ENCODE peak calls at places on chromosomes 11 and 22, in five cellular contexts. B is BE2C, T is cardiac muscle cell, H is choroid plexus epithelial cell, R is adrenal gland. M is an unnamed sample.

GRCh38 chr11:123525072-123525471 is 95.0 kb downstream of the GRAMD1B start:
- DNase-seq in B (peak; percentile 28), T (no peak), H (no peak), R (no peak), M (no peak)

GRCh38 chr11:13051257-13051656 is 42.1 kb downstream of the RASSF10 start:
- DNase-seq in B (no peak), T (no peak), H (no peak), R (no peak), M (no peak)

GRCh38 chr11:10351768-10352641 is 47.1 kb downstream of the ADM start:
- DNase-seq in B (peak; percentile 20), T (peak; percentile 89), H (peak; percentile 92), R (peak; percentile 36), M (no peak)

GRCh38 chr11:119891392-119891791 is 162.4 kb upstream of the NECTIN1 start:
- DNase-seq in B (peak; percentile 74), T (no peak), H (no peak), R (no peak), M (no peak)

GRCh38 chr11:96744697-96745096 is 354.9 kb downstream of the JRKL start:
- DNase-seq in B (no peak), T (peak; percentile 8), H (peak; percentile 7), R (no peak), M (no peak)

GRCh38 chr22:46321387-46321775 is 14.1 kb upstream of the TRMU start:
- DNase-seq in B (no peak), T (no peak), H (no peak), R (no peak), M (no peak)

GRCh38 chr22:44269757-44270555 is 42.8 kb downstream of the SHISAL1 start:
- DNase-seq in B (no peak), T (no peak), H (no peak), R (peak; percentile 80), M (no peak)

GRCh38 chr11:3984896-3985295 is 109.7 kb upstream of the RRM1 start:
- DNase-seq in B (no peak), T (peak; percentile 52), H (peak; percentile 61), R (no peak), M (peak; percentile 31)

GRCh38 chr11:128919192-128919591 is 23.5 kb downstream of the TP53AIP1 start:
- DNase-seq in B (no peak), T (no peak), H (no peak), R (no peak), M (peak; percentile 23)

GRCh38 chr11:69636512-69636866 is 4.5 kb upstream of the CCND1 start:
- DNase-seq in B (no peak), T (peak; percentile 98), H (peak; percentile 96), R (peak; percentile 81), M (no peak)

GRCh38 chr11:125343732-125344131 is 152.3 kb downstream of the FEZ1 start:
- DNase-seq in B (no peak), T (peak; percentile 51), H (peak; percentile 73), R (no peak), M (no peak)

GRCh38 chr11:122804796-122805195 is 33.5 kb upstream of the CRTAM start:
- DNase-seq in B (no peak), T (no peak), H (no peak), R (no peak), M (peak; percentile 21)

GRCh38 chr11:118194835-118195627 is 18.6 kb upstream of the SCN2B start:
- DNase-seq in B (no peak), T (peak; percentile 84), H (peak; percentile 66), R (peak; percentile 51), M (no peak)

GRCh38 chr11:19723572-19724342 is 11.1 kb downstream of the NAV2 start:
- DNase-seq in B (peak; percentile 46), T (peak; percentile 21), H (peak; percentile 57), R (peak; percentile 29), M (no peak)

GRCh38 chr11:70364745-70365535 is 33.4 kb upstream of the CTTN start:
- DNase-seq in B (no peak), T (no peak), H (peak; percentile 20), R (no peak), M (no peak)

GRCh38 chr11:115462004-115462541 is 42.1 kb downstream of the CADM1 start:
- DNase-seq in B (no peak), T (no peak), H (no peak), R (peak; percentile 4), M (no peak)

GRCh38 chr11:33476945-33477584 is 219.9 kb downstream of the HIPK3 start:
- DNase-seq in B (no peak), T (peak; percentile 46), H (peak; percentile 62), R (no peak), M (no peak)

GRCh38 chr11:78281511-78281910 is 92.8 kb downstream of the USP35 start:
- DNase-seq in B (no peak), T (peak; percentile 29), H (no peak), R (no peak), M (no peak)

GRCh38 chr11:117010808-117011540 is 87.3 kb downstream of the SIK3 start:
- DNase-seq in B (no peak), T (peak; percentile 93), H (peak; percentile 85), R (no peak), M (no peak)

GRCh38 chr22:25582946-25583345 is 18.5 kb downstream of the GRK3 start:
- DNase-seq in B (no peak), T (peak; percentile 23), H (no peak), R (no peak), M (no peak)

GRCh38 chr22:31343235-31344191 is 2.6 kb downstream of the PATZ1 start:
- DNase-seq in B (peak; percentile 75), T (peak; percentile 35), H (peak; percentile 30), R (no peak), M (peak; percentile 44)

GRCh38 chr22:31272522-31273446 is 19.5 kb downstream of the PIK3IP1 start:
- DNase-seq in B (peak; percentile 71), T (peak; percentile 75), H (peak; percentile 84), R (peak; percentile 76), M (peak; percentile 68)

GRCh38 chr11:108698844-108699642 is 34.2 kb downstream of the DDX10 start:
- DNase-seq in B (no peak), T (no peak), H (peak; percentile 12), R (no peak), M (peak; percentile 40)

GRCh38 chr11:11973866-11974265 is 34.6 kb downstream of the DKK3 start:
- DNase-seq in B (no peak), T (no peak), H (no peak), R (no peak), M (no peak)

GRCh38 chr11:110430267-110431211 is 791 bp downstream of the FDX1 start:
- DNase-seq in B (no peak), T (peak; percentile 57), H (peak; percentile 60), R (no peak), M (peak; percentile 48)

GRCh38 chr11:94747136-94748110 is 20.7 kb upstream of the AMOTL1 start:
- DNase-seq in B (no peak), T (no peak), H (no peak), R (no peak), M (no peak)

GRCh38 chr22:18110194-18110943 is at the start of gene TUBA8:
- DNase-seq in B (peak; percentile 40), T (peak; percentile 36), H (peak; percentile 24), R (peak; percentile 50), M (peak; percentile 87)

GRCh38 chr22:39138357-39138997 is 14.0 kb downstream of the CBX7 start:
- DNase-seq in B (no peak), T (no peak), H (no peak), R (no peak), M (no peak)

GRCh38 chr11:9617960-9618359 is 44.5 kb downstream of the WEE1 start:
- DNase-seq in B (no peak), T (no peak), H (no peak), R (no peak), M (no peak)

GRCh38 chr11:3220521-3221407 is 2.2 kb upstream of the MRGPRG start:
- DNase-seq in B (no peak), T (no peak), H (no peak), R (no peak), M (no peak)

GRCh38 chr11:129974237-129974636 is 28.4 kb downstream of the PRDM10 start:
- DNase-seq in B (no peak), T (no peak), H (peak; percentile 23), R (no peak), M (no peak)

GRCh38 chr11:221539-221938 is 14.0 kb downstream of the RIC8A start:
- DNase-seq in B (no peak), T (no peak), H (no peak), R (no peak), M (no peak)

GRCh38 chr22:37515902-37516301 is 3.3 kb downstream of the CARD10 start:
- DNase-seq in B (no peak), T (no peak), H (no peak), R (no peak), M (no peak)
- H3K4me3 ChIP-seq in B (no peak overlapping the region), T (no peak overlapping the region), H (no peak overlapping the region), R (no peak overlapping the region), M (no peak overlapping the region)

GRCh38 chr11:76385903-76386302 is 4.8 kb downstream of the GVQW3 start:
- DNase-seq in B (no peak), T (no peak), H (no peak), R (no peak), M (no peak)
- H3K4me3 ChIP-seq in B (no peak overlapping the region), T (no peak overlapping the region), H (no peak overlapping the region), R (no peak overlapping the region), M (no peak overlapping the region)

DNA sequence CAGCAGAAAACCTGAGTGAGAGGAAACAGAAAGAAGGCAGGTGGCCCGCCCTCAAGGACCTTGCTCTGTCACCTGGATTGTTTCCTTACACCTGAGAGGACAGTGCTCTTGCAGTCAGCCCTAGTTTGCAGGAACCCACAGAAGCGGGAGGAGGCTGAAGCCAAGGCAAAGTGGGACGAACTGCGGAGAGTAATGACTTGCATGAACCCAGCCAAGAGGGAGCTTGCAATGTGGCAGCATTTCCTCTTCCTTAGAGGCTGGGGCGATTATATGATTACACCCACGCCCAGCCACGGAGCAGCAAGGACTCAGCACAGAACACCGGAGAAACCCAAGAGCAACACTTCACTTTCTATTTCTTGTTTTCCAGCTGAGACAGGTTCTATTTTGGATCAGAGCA is 102.6 kb downstream of the SPON1 start:
- DNase-seq in B (no peak), T (no peak), H (no peak), R (no peak), M (no peak)
- H3K4me3 ChIP-seq in B (no peak overlapping the region), T (no peak overlapping the region), H (no peak overlapping the region), R (no peak overlapping the region), M (no peak overlapping the region)

GRCh38 chr11:61486004-61486615 is 22.4 kb upstream of the LRRC10B start:
- DNase-seq in B (no peak), T (no peak), H (no peak), R (no peak), M (no peak)

GRCh38 chr11:61489833-61490585 is 18.5 kb upstream of the LRRC10B start:
- DNase-seq in B (peak; percentile 35), T (peak; percentile 77), H (no peak), R (peak; percentile 28), M (no peak)

GRCh38 chr11:61486779-61487178 is 21.8 kb upstream of the LRRC10B start:
- DNase-seq in B (no peak), T (no peak), H (no peak), R (no peak), M (no peak)

GRCh38 chr11:61487342-61488025 is 21.1 kb upstream of the LRRC10B start:
- DNase-seq in B (no peak), T (no peak), H (no peak), R (no peak), M (no peak)

GRCh38 chr11:61488651-61489291 is 19.8 kb upstream of the LRRC10B start:
- DNase-seq in B (peak; percentile 42), T (peak; percentile 59), H (peak; percentile 38), R (peak; percentile 88), M (no peak)
- H3K4me3 ChIP-seq in B (peak overlapping the region; percentile 32), T (no peak overlapping the region), H (peak overlapping the region; percentile 32), R (no peak overlapping the region), M (no peak overlapping the region)

M was measured in GM12865.